ENCODE peak calls at places on chromosome 3, in seven cellular contexts. V, H, C, J, D, Q and I are unnamed samples.
A peak's percentile ranks its signal among the peaks of the same experiment; 100 is the strongest.

GRCh38 chr3:42706721-42707619 is 4.4 kb upstream of the HHATL start:
- DNase-seq in C (no peak), J (no peak), V (no peak), D (no peak), H (no peak), Q (no peak), I (no peak)

GRCh38 chr3:69755795-69756194 is 16.5 kb downstream of the MITF start:
- DNase-seq in J (no peak), D (no peak), H (no peak), Q (no peak), V (no peak), C (no peak), I (no peak)

GRCh38 chr3:177813322-177813721 is 616.0 kb upstream of the TBL1XR1 start:
- DNase-seq in Q (no peak), C (no peak), D (peak; percentile 37), V (peak; percentile 44), J (no peak), H (peak; percentile 42), I (no peak)

GRCh38 chr3:109355625-109356441 is 18.5 kb upstream of the DPPA4 start:
- DNase-seq in J (no peak), D (no peak), Q (no peak), H (no peak), C (no peak), V (no peak), I (no peak)

GRCh38 chr3:141255864-141256263 is 24.2 kb downstream of the PXYLP1 start:
- DNase-seq in J (no peak), D (no peak), V (peak; percentile 44), C (no peak), H (no peak), Q (no peak), I (no peak)

GRCh38 chr3:139477710-139478640 is 1.7 kb upstream of the RBP2 start:
- DNase-seq in Q (no peak), H (no peak), D (no peak), J (no peak), C (no peak), V (no peak), I (no peak)

GRCh38 chr3:193777524-193777923 is 184.5 kb downstream of the OPA1 start:
- DNase-seq in V (no peak), Q (no peak), D (no peak), C (no peak), H (no peak), J (no peak), I (no peak)

GRCh38 chr3:79461129-79461792 is 306.5 kb downstream of the ROBO1 start:
- DNase-seq in J (no peak), V (no peak), C (no peak), H (no peak), D (no peak), Q (no peak), I (no peak)

GRCh38 chr3:24042174-24042878 is 97.2 kb downstream of the NR1D2 start:
- DNase-seq in V (peak; percentile 29), D (peak; percentile 80), H (peak; percentile 58), C (no peak), Q (peak; percentile 52), J (no peak), I (no peak)

GRCh38 chr3:45151100-45151499 is 4.9 kb upstream of the CDCP1 start:
- DNase-seq in Q (no peak), J (no peak), V (no peak), H (no peak), D (no peak), C (no peak), I (no peak)

GRCh38 chr3:187740446-187741399 is 4.5 kb downstream of the BCL6 start:
- DNase-seq in Q (no peak), V (peak; percentile 71), J (peak; percentile 53), D (peak; percentile 82), C (peak; percentile 76), H (peak; percentile 72), I (no peak)

GRCh38 chr3:171383206-171384018 is 76.8 kb downstream of the TNIK start:
- DNase-seq in D (peak; percentile 72), C (peak; percentile 86), Q (peak; percentile 22), H (peak; percentile 47), V (peak; percentile 79), J (no peak), I (no peak)

GRCh38 chr3:101484805-101485620 is 28.0 kb downstream of the SENP7 start:
- DNase-seq in H (peak; percentile 63), D (peak; percentile 15), Q (no peak), C (no peak), J (peak; percentile 57), V (peak; percentile 61), I (peak; percentile 14)

GRCh38 chr3:122356402-122356801 is 26.6 kb downstream of the MIX23 start:
- DNase-seq in H (peak; percentile 54), V (peak; percentile 31), D (peak; percentile 18), C (no peak), J (peak; percentile 43), Q (no peak), I (no peak)

GRCh38 chr3:147415337-147415736 is 6.2 kb downstream of the ZIC1 start:
- DNase-seq in Q (no peak), C (no peak), J (no peak), V (no peak), H (no peak), D (no peak), I (no peak)

GRCh38 chr3:55508335-55508734 is 21.2 kb upstream of the WNT5A start:
- DNase-seq in C (no peak), H (no peak), Q (no peak), J (no peak), V (no peak), D (no peak), I (no peak)

GRCh38 chr3:123552095-123552714 is 32.6 kb downstream of the HACD2 start:
- DNase-seq in D (peak; percentile 25), Q (no peak), H (peak; percentile 25), C (no peak), J (peak; percentile 30), V (peak; percentile 35), I (no peak)
- TF ChIP-seq CTCF in D (peak; percentile 65), Q (peak; percentile 66), H (peak; percentile 61), C (peak; percentile 63), J (no peak), V (peak; percentile 70), I (peak; percentile 53)

DNA sequence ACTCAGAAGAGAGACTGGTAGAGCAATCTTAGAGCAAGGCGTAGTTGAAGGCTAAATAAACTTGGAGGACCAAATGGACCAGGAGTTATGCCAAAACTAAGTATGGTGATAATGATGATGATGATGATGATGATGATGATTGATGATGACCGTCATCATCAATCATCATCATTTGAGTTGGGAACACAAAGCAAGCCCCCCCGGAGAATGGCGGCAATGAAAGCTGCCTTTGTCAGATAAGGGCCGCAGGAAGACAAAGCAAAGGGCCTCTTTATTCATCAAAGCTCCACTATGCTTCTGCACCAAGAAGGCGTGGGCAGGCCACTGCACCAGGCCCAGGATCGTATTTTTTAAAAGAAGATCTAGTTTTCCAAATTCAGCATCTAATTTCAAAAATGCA is 82.1 kb upstream of the RAD18 start:
- DNase-seq in H (no peak), V (no peak), C (no peak), J (no peak), D (no peak), Q (no peak), I (no peak)
- TF ChIP-seq CTCF in H (no peak), V (no peak), C (no peak), J (no peak), D (no peak), Q (no peak), I (no peak)

GRCh38 chr3:132180337-132180791 is 136.8 kb upstream of the ACP3 start:
- DNase-seq in D (peak; percentile 76), J (peak; percentile 57), H (peak; percentile 66), C (peak; percentile 28), V (peak; percentile 79), Q (peak; percentile 32), I (peak; percentile 7)
- TF ChIP-seq CTCF in D (peak; percentile 51), J (peak; percentile 65), H (peak; percentile 77), C (peak; percentile 56), V (peak; percentile 58), Q (peak; percentile 54), I (peak; percentile 24)

GRCh38 chr3:185460719-185461350 is 38.0 kb downstream of the TMEM41A start:
- DNase-seq in Q (no peak), J (peak; percentile 45), H (peak; percentile 34), D (peak; percentile 35), V (peak; percentile 56), C (peak; percentile 2), I (no peak)
- TF ChIP-seq CTCF in Q (peak; percentile 20), J (peak; percentile 19), H (peak; percentile 45), D (peak; percentile 14), V (peak; percentile 43), C (peak; percentile 42), I (peak; percentile 22)